ENCODE peak calls at places on chromosomes 3 and 15, in four cellular contexts. W is endothelial cell of umbilical vein, V is fibroblast of the aortic adventitia, N is GM23338. Z is an unnamed sample.

GRCh38 chr3:187926620-187927019 is 181.4 kb upstream of the BCL6 start:
- DNase-seq in V (no peak), W (no peak), N (no peak), Z (no peak)

GRCh38 chr3:122996038-122996580 is 31.5 kb downstream of the SEMA5B start:
- DNase-seq in W (no peak), V (no peak), N (no peak), Z (no peak)

GRCh38 chr15:22961661-22962221 is 18.4 kb downstream of the CYFIP1 start:
- DNase-seq in V (peak), N (no peak), W (peak), Z (no peak)

GRCh38 chr3:122307288-122307687 is 17.8 kb upstream of the CSTA start:
- DNase-seq in N (no peak), V (no peak), W (no peak), Z (no peak)

GRCh38 chr15:80228959-80229610 is 22.9 kb downstream of the CTXND1 start:
- DNase-seq in W (no peak), N (no peak), V (peak), Z (no peak)

GRCh38 chr15:51848811-51849210 is 19.4 kb downstream of the TMOD3 start:
- DNase-seq in V (peak), W (peak), N (no peak), Z (no peak)

GRCh38 chr15:54149115-54149531 is 170.9 kb downstream of the UNC13C start:
- DNase-seq in N (no peak), W (no peak), V (no peak), Z (no peak)

GRCh38 chr3:38000965-38001455 is 10.4 kb downstream of the VILL start:
- DNase-seq in N (no peak), V (no peak), W (no peak), Z (no peak)

GRCh38 chr3:122679085-122679466 is 1.6 kb upstream of the PARP14 start:
- DNase-seq in W (peak), N (peak), V (peak), Z (peak)

GRCh38 chr3:32743934-32744333 is 58.9 kb downstream of the CNOT10 start:
- DNase-seq in V (peak), W (no peak), N (no peak), Z (peak)

GRCh38 chr3:67558429-67558828 is 96.0 kb downstream of the SUCLG2 start:
- DNase-seq in V (peak), N (no peak), W (peak), Z (peak)

GRCh38 chr15:83657549-83657948 is 3.6 kb downstream of the ADAMTSL3 start:
- DNase-seq in V (no peak), N (peak), W (no peak), Z (no peak)

GRCh38 chr3:55296035-55296434 is 191.1 kb downstream of the WNT5A start:
- DNase-seq in V (peak), N (no peak), W (no peak), Z (no peak)

GRCh38 chr15:41895957-41896356 is 2.1 kb upstream of the SPTBN5 start:
- DNase-seq in W (no peak), V (no peak), N (no peak), Z (no peak)

GRCh38 chr3:106058485-106058884 is 189.7 kb upstream of the CBLB start:
- DNase-seq in N (no peak), W (no peak), V (no peak), Z (no peak)

GRCh38 chr15:65395567-65396185 is 17.9 kb upstream of the IGDCC3 start:
- DNase-seq in W (no peak), N (peak), V (no peak), Z (no peak)

GRCh38 chr15:28947241-28947674 is 61.5 kb downstream of the APBA2 start:
- DNase-seq in N (no peak), V (no peak), W (no peak), Z (no peak)

GRCh38 chr3:149199474-149199873 is 22.2 kb downstream of the CP start:
- DNase-seq in V (peak), N (no peak), W (peak), Z (no peak)

DNA sequence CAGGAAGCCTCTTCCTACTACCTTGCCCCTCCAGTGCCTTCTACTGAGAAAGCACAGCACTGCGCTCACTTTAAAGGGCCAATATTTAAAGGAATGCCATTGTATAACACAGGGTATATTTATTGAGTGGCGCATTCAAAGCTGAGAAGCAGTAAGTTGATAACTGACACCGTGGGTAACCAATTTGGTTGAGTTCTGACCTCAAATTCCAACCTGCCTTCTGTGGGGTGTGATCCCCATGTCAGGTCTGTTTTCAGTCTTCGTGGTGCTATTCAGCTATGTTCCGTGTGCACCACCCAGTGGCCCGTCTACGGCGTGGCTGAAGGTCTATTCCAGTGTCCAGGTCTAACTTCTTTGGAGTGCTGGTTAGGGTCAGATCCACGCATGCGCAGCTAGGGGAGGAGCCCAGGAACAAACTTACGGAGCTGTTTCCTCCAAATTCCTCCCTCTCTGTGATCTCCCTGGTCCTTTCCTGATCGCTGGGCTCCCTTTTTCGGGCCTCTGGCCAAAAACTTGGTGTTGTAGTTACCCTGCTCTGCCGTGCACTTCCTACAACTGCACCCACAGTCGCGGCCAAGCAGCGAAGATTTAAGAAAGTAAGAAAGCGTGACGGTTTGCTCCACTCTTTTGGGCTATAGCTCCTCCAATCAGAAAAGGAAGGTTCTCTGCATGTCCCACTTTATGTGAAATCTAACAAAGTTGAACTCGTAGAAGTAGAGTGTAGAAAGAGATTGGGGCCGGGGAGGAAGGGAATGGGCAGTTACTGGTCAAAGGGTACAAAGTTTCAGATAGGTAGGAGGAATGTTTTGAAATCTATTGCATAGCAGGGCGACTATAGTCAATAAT is 7.7 kb downstream of the LRRC2 start:
- DNase-seq in W (peak), N (peak), V (peak), Z (peak)
- H3K4me3 ChIP-seq in W (peak), N (no peak), V (peak), Z (peak)

GRCh38 chr3:50319872-50320625 is 2.5 kb downstream of the HYAL2 start:
- DNase-seq in V (no peak), W (peak), N (no peak), Z (no peak)
- TF ChIP-seq CTCF in V (no peak), W (peak), N (no peak), Z (no peak)

DNA sequence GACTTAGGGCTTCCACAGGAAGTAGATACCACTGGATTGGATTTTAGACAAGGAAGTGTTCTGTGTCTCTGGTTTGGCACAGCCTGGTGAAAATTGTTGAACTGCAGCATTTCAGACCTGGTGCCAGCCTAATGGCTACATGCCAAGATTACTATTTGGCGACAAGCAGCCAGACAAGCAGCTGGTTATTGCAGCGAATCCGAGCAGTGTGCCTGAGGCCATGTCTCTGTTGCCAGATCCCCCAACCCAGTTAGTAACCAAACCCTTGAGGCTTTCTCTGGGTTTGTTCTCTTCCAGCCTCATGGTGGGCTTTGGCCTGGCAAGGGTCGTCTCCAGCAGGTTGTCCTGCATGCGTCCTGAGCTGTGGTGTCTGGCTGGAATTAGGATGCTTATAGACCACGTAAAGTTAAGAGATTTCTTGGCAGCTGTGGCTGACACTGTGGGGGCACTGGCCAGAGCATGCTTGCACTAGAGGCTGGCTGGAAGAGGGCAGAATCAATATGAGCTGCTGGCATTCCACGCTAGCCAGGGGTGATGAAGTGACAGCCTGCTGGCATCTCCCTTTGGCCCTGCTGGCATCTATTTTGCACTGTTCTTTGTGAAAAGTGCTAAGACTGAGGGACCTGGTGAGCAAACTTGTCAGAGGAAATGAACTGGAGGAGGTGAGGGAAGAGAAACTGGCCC is 172.5 kb downstream of the RBMS3 start:
- DNase-seq in N (no peak), W (no peak), V (peak), Z (no peak)
- H3K4me3 ChIP-seq in N (no peak), W (no peak), V (no peak), Z (no peak)

GRCh38 chr3:63582943-63583500 is 69.5 kb upstream of the SNTN start:
- DNase-seq in V (no peak), N (no peak), W (no peak), Z (no peak)

GRCh38 chr3:63593779-63594178 is 58.7 kb upstream of the SNTN start:
- DNase-seq in V (no peak), N (no peak), W (no peak), Z (no peak)

GRCh38 chr3:63585927-63586326 is 66.5 kb upstream of the SNTN start:
- DNase-seq in W (no peak), N (no peak), V (no peak), Z (no peak)

DNA sequence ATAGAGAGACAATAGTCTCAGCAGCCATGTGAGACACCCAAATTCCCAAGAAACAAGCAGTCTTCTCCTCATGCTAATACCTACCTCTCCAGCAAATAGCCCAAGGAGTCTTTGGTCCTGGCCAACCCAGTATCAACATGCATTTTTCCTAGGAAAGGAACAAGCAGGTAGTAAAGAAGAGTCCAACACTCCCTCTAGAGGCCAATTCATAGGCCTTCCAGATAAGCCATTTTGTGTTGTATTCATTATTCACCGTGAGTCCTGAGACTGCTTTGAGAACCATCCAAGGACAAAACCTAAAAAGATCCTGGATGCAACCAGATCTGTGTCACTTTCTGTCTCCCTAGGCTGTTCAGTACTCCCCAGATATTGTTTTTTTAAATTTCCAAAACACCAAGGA is 63.6 kb upstream of the SNTN start:
- DNase-seq in W (no peak), V (no peak), N (peak), Z (no peak)
- TF ChIP-seq CTCF in W (no peak), V (no peak), N (peak), Z (no peak)

DNA sequence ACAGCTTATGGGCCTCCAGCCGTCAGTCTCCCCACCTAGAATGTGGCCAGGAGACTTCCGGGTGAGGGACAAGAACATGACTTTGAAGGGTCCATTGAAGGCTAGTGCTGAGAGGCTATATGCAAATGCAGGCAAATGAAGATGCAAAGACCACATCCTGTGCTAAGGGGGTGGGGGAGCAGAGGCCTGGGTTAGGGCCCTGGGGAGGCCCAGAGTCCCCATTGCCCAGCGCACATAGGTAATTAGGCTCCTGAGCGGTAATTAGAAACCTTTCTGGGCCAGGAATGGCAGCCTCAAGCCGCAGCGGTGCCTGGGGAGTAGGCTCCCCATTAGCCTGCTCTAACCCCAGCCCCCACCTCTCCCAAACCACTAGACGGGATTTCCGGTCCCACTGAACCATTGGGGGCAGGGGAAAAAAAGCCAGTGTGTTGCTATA is 6.9 kb downstream of the CSK start:
- DNase-seq in V (no peak), N (peak), W (no peak), Z (no peak)
- H3K4me3 ChIP-seq in V (no peak), N (no peak), W (no peak), Z (no peak)

GRCh38 chr3:42097166-42097946 is 6.2 kb downstream of the TRAK1 start:
- DNase-seq in N (no peak), W (peak), V (peak), Z (peak)
- TF ChIP-seq CTCF in N (no peak), W (no peak), V (no peak), Z (no peak)

DNA sequence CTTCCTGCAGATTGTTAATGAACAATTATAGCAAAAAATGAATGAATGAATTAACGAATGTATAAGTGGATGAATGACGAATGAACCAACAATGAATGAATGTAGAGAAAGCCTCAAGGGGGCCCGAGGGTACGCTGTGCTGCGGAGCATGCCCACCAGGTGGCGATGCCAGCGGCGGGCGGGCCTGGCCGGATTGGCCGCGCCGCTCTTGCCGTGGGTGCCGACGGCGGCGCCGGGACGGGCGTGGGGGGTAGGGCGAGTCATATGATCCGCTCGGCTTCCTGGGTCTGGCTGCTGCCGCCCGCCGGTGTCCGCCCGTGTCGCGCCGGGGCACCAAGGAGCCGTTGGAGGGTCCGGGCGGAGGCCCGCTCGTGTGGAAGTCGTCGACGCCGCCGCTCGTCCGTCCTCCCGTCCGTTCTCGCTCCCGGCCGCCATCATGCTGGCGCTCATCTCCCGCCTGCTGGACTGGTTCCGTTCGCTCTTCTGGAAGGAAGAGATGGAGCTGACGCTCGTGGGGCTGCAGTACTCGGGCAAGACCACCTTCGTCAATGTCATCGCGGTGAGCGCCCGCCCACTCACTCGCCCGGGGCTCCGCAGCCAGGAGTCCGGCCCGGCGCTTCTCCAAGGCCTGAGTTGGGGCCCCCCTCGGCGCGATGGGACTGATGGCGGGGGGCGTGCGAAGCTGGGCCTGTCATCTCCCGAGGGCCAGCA is at the start of gene ARL8B:
- DNase-seq in W (peak), N (peak), V (peak), Z (peak)
- H3K4me3 ChIP-seq in W (peak), N (peak), V (peak), Z (peak)

GRCh38 chr3:97970131-97970530 is 2.1 kb downstream of the RIOX2 start:
- DNase-seq in V (peak), W (no peak), N (no peak), Z (no peak)

GRCh38 chr3:97970929-97971460 is 1.2 kb downstream of the RIOX2 start:
- DNase-seq in N (no peak), V (no peak), W (no peak), Z (no peak)

GRCh38 chr3:97968376-97968775 is 3.9 kb downstream of the RIOX2 start:
- DNase-seq in V (no peak), N (no peak), W (no peak), Z (no peak)

GRCh38 chr3:97969541-97969940 is 2.7 kb downstream of the RIOX2 start:
- DNase-seq in W (no peak), V (no peak), N (no peak), Z (no peak)

GRCh38 chr3:97967966-97968365 is 4.3 kb downstream of the RIOX2 start:
- DNase-seq in W (no peak), V (no peak), N (peak), Z (no peak)
- TF ChIP-seq CTCF in W (peak), V (no peak), N (peak), Z (no peak)

GRCh38 chr3:169145551-169145950 is 518.0 kb downstream of the MECOM start:
- DNase-seq in N (no peak), W (peak), V (peak), Z (no peak)
- H3K4me3 ChIP-seq in N (peak), W (peak), V (peak), Z (peak)

Z was measured in AG04450.